ENCODE peak calls at places on chromosomes 5 and 9, in six cellular contexts. Z is uterus; U is upper lobe of left lung; X is CD4-positive, CD25-positive, alpha-beta regulatory T cell; N is OCI-LY7; M is CD4-positive, alpha-beta memory T cell. R is an unnamed sample.

GRCh38 chr9:75161116-75161857 is 73.0 kb downstream of the OSTF1 start:
- DNase-seq in Z (no peak), U (no peak), X (no peak), N (no peak), M (no peak), R (no peak)

GRCh38 chr5:138466900-138467710 is 1.8 kb downstream of the EGR1 start:
- DNase-seq in Z (no peak), U (no peak), X (no peak), N (no peak), M (no peak), R (no peak)

GRCh38 chr5:142808778-142809606 is 38.8 kb downstream of the ARHGAP26 start:
- DNase-seq in Z (no peak), U (peak; percentile 47), X (no peak), N (no peak), M (no peak), R (no peak)

GRCh38 chr9:114059047-114059803 is 18.9 kb downstream of the AMBP start:
- DNase-seq in Z (no peak), U (peak; percentile 18), X (no peak), N (no peak), M (no peak), R (no peak)

GRCh38 chr5:156147948-156148285 is 179.0 kb upstream of the SGCD start:
- DNase-seq in Z (no peak), U (no peak), X (no peak), N (no peak), M (no peak), R (no peak)

GRCh38 chr9:36399980-36400331 is at the start of gene RNF38:
- DNase-seq in Z (no peak), U (no peak), X (peak; percentile 70), N (no peak), M (no peak), R (no peak)

GRCh38 chr5:142313693-142314092 is 11.1 kb downstream of the SPRY4 start:
- DNase-seq in Z (no peak), U (no peak), X (no peak), N (no peak), M (no peak), R (no peak)

GRCh38 chr5:143442398-143442797 is 38.9 kb upstream of the NR3C1 start:
- DNase-seq in Z (no peak), U (no peak), X (no peak), N (no peak), M (no peak), R (no peak)

GRCh38 chr5:112208699-112209615 is 210.1 kb downstream of the EPB41L4A start:
- DNase-seq in Z (no peak), U (no peak), X (no peak), N (no peak), M (no peak), R (no peak)

GRCh38 chr9:73269430-73270101 is 117.9 kb downstream of the ANXA1 start:
- DNase-seq in Z (no peak), U (no peak), X (no peak), N (peak; percentile 1), M (no peak), R (no peak)

GRCh38 chr5:78544531-78545200 is 103.9 kb downstream of the LHFPL2 start:
- DNase-seq in Z (no peak), U (no peak), X (no peak), N (no peak), M (no peak), R (no peak)

GRCh38 chr5:170791325-170791954 is 7.9 kb downstream of the GABRP start:
- DNase-seq in Z (peak; percentile 32), U (peak; percentile 66), X (no peak), N (peak; percentile 22), M (no peak), R (no peak)

GRCh38 chr5:78204241-78204640 is 90.3 kb downstream of the AP3B1 start:
- DNase-seq in Z (no peak), U (no peak), X (no peak), N (no peak), M (no peak), R (no peak)

GRCh38 chr5:32329395-32329834 is 16.7 kb upstream of the MTMR12 start:
- DNase-seq in Z (peak; percentile 49), U (peak; percentile 77), X (peak; percentile 49), N (peak; percentile 74), M (peak; percentile 45), R (no peak)

GRCh38 chr5:108822211-108822947 is 74.7 kb downstream of the FER start:
- DNase-seq in Z (no peak), U (no peak), X (no peak), N (no peak), M (no peak), R (no peak)

GRCh38 chr9:127102176-127102575 is 20.3 kb downstream of the ANGPTL2 start:
- DNase-seq in Z (no peak), U (no peak), X (no peak), N (no peak), M (no peak), R (no peak)

GRCh38 chr9:127105805-127106492 is 16.5 kb downstream of the ANGPTL2 start:
- DNase-seq in Z (no peak), U (no peak), X (no peak), N (no peak), M (no peak), R (no peak)

GRCh38 chr9:127099664-127100063 is 22.8 kb downstream of the ANGPTL2 start:
- DNase-seq in Z (no peak), U (no peak), X (no peak), N (no peak), M (no peak), R (no peak)

GRCh38 chr9:127104465-127105311 is 17.7 kb downstream of the ANGPTL2 start:
- DNase-seq in Z (no peak), U (no peak), X (no peak), N (no peak), M (no peak), R (no peak)

GRCh38 chr9:127102788-127103187 is 19.6 kb downstream of the ANGPTL2 start:
- DNase-seq in Z (no peak), U (no peak), X (no peak), N (no peak), M (no peak), R (no peak)
- H3K4me1 ChIP-seq in Z (no peaks in the 10 kb centered on the region), U (no peaks in the 10 kb centered on the region), X (no peaks in the 10 kb centered on the region), N (no peaks in the 10 kb centered on the region), M (no peaks in the 10 kb centered on the region), R (no peaks in the 10 kb centered on the region)

GRCh38 chr5:135243194-135244191 is 155.5 kb downstream of the MACROH2A1 start:
- DNase-seq in Z (peak; percentile 79), U (no peak), X (no peak), N (no peak), M (no peak), R (no peak)

GRCh38 chr5:135242496-135243193 is 156.4 kb downstream of the MACROH2A1 start:
- DNase-seq in Z (peak; percentile 24), U (no peak), X (no peak), N (no peak), M (no peak), R (peak; percentile 58)

GRCh38 chr5:135241536-135241935 is 157.5 kb downstream of the MACROH2A1 start:
- DNase-seq in Z (no peak), U (no peak), X (no peak), N (no peak), M (no peak), R (peak; percentile 11)

GRCh38 chr5:135240781-135241360 is 158.2 kb downstream of the MACROH2A1 start:
- DNase-seq in Z (peak; percentile 3), U (no peak), X (no peak), N (no peak), M (no peak), R (peak; percentile 13)

GRCh38 chr5:135242021-135242480 is 157.0 kb downstream of the MACROH2A1 start:
- DNase-seq in Z (peak; percentile 7), U (peak; percentile 60), X (no peak), N (no peak), M (no peak), R (peak; percentile 38)
- H3K4me1 ChIP-seq in Z (peaks cover 35% of the 10 kb centered on the region), U (peaks cover 15% of the 10 kb centered on the region), X (no peaks in the 10 kb centered on the region), N (no peaks in the 10 kb centered on the region), M (no peaks in the 10 kb centered on the region), R (peaks cover 66% of the 10 kb centered on the region)

GRCh38 chr9:117253256-117253655 is 161.6 kb downstream of the ASTN2 start:
- DNase-seq in Z (no peak), U (no peak), X (no peak), N (no peak), M (no peak), R (no peak)
- H3K4me1 ChIP-seq in Z (no peaks in the 10 kb centered on the region), U (no peaks in the 10 kb centered on the region), X (no peaks in the 10 kb centered on the region), N (no peaks in the 10 kb centered on the region), M (no peaks in the 10 kb centered on the region), R (no peaks in the 10 kb centered on the region)

DNA sequence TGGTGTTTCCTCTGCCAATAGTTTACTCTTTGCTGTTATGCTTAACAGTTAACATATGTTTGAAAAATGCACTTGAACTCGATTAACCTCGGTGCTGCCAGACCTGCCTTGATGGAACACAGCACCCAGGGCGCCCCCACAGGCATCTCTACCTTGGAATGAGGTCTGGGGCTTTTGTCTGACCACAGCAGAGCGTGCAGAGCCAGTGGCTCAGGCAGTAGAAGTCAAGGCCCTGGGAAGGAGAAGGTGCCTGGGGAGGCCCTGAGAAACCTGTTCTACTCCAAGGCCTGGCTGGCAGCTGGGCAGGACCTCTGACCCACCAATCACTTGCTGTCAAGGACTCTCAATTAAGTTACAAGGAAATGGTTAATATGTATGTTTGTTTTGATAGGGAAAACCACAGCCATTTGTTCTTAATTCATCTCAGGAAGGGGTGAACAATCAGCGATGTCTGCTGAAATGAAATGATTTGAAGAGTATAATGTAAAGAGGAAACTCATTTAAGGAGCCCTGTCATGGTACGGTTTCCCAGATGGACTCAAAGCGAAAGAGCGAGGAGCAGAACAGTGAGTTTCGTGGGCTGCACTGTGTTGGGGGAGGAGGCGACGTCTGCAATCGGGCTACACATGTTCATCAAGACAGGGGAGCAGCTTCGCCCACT is 21.9 kb downstream of the MACROH2A1 start:
- DNase-seq in Z (no peak), U (no peak), X (no peak), N (no peak), M (no peak), R (no peak)
- H3K4me1 ChIP-seq in Z (peaks cover 4% of the 10 kb centered on the region), U (peaks cover 16% of the 10 kb centered on the region), X (peaks cover 15% of the 10 kb centered on the region), N (no peaks in the 10 kb centered on the region), M (peaks cover 24% of the 10 kb centered on the region), R (peaks cover 25% of the 10 kb centered on the region)